ENCODE peak calls at places on chromosomes 1 and 21, in seven cellular contexts. Y is heart left ventricle, Z is GM23248, S is neuronal stem cell, D is tibial nerve, K is transverse colon, V is psoas muscle. J is an unnamed sample. For H3K4me1, the result is how much of the 10 kb centered on the place peaks cover.

GRCh38 chr1:44655609-44656008 is 18.7 kb downstream of the TMEM53 start:
- DNase-seq in D (no peak), S (no peak), V (no peak), Y (no peak), K (no peak), Z (peak), J (peak)

GRCh38 chr1:247118946-247119446 is 14.8 kb upstream of the ZNF669 start:
- DNase-seq in V (no peak), Y (no peak), Z (peak), S (no peak), D (no peak), K (no peak), J (peak)

GRCh38 chr1:210231846-210232523 is 611 bp upstream of the SERTAD4 start:
- DNase-seq in V (peak), K (no peak), Z (peak), D (no peak), Y (no peak), S (no peak), J (no peak)

GRCh38 chr1:202565890-202566289 is 144.4 kb downstream of the SYT2 start:
- DNase-seq in Y (no peak), D (no peak), S (no peak), K (no peak), V (no peak), Z (no peak), J (no peak)

GRCh38 chr21:43936186-43936967 is 71.4 kb downstream of the AGPAT3 start:
- DNase-seq in V (peak), D (no peak), Z (peak), K (no peak), S (no peak), Y (no peak), J (no peak)

GRCh38 chr1:60427701-60428100 is 354.1 kb upstream of the C1orf87 start:
- DNase-seq in Y (no peak), K (no peak), D (no peak), V (no peak), Z (no peak), S (no peak), J (no peak)

GRCh38 chr1:229070168-229070567 is 200.7 kb upstream of the RAB4A start:
- DNase-seq in K (peak), S (no peak), D (peak), Y (peak), V (peak), Z (peak), J (peak)

GRCh38 chr1:24830680-24831272 is 85.5 kb downstream of the CLIC4 start:
- DNase-seq in Y (no peak), Z (peak), K (no peak), S (peak), D (no peak), V (no peak), J (peak)

GRCh38 chr1:9437931-9438330 is 101.3 kb upstream of the SLC25A33 start:
- DNase-seq in S (no peak), D (peak), V (peak), Y (no peak), K (peak), Z (peak), J (no peak)

GRCh38 chr1:29120955-29121485 is 2.7 kb downstream of the TMEM200B start:
- DNase-seq in S (peak), Y (no peak), V (peak), Z (peak), K (peak), D (no peak), J (no peak)

GRCh38 chr1:223846668-223847007 is 891 bp upstream of the TP53BP2 start:
- DNase-seq in D (no peak), V (no peak), Y (no peak), Z (peak), K (peak), S (no peak), J (peak)

DNA sequence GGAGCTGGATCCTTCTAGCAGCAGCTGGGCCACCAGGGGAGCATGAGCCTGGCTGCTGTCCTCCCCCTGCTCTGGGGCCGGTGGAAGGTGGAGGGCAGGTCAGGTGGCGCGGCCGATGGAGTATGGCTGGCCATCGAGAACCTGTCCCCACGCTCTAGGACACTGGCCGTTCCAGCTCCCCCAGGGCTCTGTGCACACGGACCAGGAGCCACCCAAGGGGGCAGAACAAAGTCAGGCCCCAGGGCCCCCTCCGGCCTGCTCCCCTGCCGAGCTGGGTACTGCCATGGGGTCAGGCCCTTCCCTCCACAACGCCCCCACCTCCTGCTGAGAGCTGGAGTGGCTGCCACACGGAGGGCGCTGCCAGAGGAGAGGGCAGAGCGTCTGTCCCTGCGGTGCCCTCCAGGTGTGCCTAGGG is 4.5 kb upstream of the PLCH2 start:
- DNase-seq in K (no peak), V (no peak), S (no peak), D (no peak), Z (no peak), Y (no peak), J (no peak)
- H3K4me1 ChIP-seq in K (under half), V (under half), S (under half), D (under half), Z (under half), Y (under half), J (under half)

GRCh38 chr1:22773981-22774471 is 63.4 kb downstream of the EPHB2 start:
- DNase-seq in Z (peak), Y (no peak), D (peak), V (peak), S (no peak), K (peak), J (peak)

GRCh38 chr1:22774483-22775182 is 64.0 kb downstream of the EPHB2 start:
- DNase-seq in Z (no peak), V (no peak), D (no peak), Y (no peak), K (no peak), S (no peak), J (no peak)

GRCh38 chr1:22769932-22770331 is 59.3 kb downstream of the EPHB2 start:
- DNase-seq in Y (no peak), D (no peak), S (no peak), K (no peak), V (no peak), Z (no peak), J (no peak)

GRCh38 chr1:22776051-22776611 is 65.5 kb downstream of the EPHB2 start:
- DNase-seq in Y (no peak), V (no peak), K (no peak), S (no peak), D (no peak), Z (no peak), J (no peak)

DNA sequence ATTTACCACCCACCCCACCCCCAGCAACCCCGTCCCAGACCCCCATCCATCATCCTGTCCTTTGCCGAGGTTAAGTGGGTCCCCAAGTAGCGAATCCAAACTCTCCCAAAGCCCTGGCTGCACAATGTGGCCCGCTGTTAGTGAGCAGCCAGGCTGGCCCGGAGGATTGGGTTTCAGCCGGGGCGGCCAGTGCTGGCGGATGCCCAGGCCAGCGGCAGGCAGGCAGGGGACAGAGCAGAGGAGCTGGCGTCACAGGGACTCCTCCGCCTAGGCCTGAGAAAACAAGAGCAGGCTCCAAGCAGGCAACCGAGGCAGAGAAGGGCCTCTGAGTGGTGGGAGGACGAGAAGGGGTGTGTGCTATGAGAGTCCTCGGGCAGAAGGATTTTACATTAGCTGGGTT is 61.4 kb downstream of the EPHB2 start:
- DNase-seq in D (no peak), Y (no peak), V (peak), S (no peak), K (no peak), Z (no peak), J (peak)
- H3K27ac ChIP-seq in D (peak), Y (no peak), V (no peak), S (no peak), K (no peak), Z (no peak), J (no peak)

DNA sequence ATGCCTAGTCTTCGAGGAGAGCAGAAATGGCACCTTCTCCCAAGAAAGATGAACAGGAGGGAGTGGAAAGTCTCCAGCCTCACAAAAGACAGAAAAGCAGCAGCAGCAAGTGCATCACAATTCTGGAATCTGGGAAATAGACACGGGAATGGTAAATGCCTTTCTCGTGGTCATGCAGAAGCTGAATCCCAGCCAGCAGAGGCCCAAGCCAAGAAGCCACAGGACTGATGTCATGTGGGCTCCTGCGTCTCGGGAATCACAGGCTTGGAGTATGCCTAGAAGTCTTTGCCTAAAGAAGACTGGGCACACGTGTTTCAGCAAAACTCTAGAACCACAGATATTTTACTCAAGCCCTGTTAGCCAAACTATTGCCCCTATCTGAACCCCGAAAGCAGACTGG is 260.3 kb upstream of the PLD5 start:
- DNase-seq in Y (no peak), V (no peak), K (no peak), S (no peak), D (no peak), Z (no peak), J (peak)
- H3K4me1 ChIP-seq in Y (under half), V (under half), K (under half), S (under half), D (under half), Z (under half), J (under half)

GRCh38 chr1:109827986-109828385 is 64.3 kb upstream of the EPS8L3 start:
- DNase-seq in D (no peak), Z (no peak), V (no peak), S (no peak), K (no peak), Y (no peak), J (no peak)
- H3K27ac ChIP-seq in D (no peak), Z (no peak), V (no peak), S (no peak), K (no peak), Y (no peak), J (no peak)

DNA sequence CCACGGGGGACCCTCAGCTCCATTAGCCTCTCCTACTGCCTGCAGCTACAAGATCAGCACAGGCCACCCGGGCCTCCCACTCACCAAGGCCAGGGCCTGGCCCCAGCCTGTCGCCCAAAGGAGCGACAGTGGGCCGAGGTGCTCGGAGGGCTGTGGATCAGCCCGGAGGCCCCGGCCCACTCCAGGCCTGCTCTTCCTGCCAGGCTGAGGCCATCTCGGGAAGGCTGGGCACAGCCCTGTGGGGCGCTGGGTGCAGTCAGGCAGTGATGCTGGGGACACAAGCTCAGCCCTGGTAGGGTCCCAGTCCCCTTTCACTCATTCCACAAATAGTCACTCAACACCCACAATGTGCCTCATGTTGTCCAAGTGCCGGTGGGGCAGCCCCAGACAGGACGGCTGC is 58.8 kb downstream of the CASZ1 start:
- DNase-seq in Z (no peak), D (no peak), S (no peak), K (no peak), Y (no peak), V (no peak), J (no peak)
- H3K4me1 ChIP-seq in Z (under half), D (under half), S (under half), K (half or more), Y (half or more), V (half or more), J (under half)

J was measured in SJCRH30.